ENCODE peak calls at places on chromosomes 3 and 15, in five cellular contexts. C is GM04504; Y is GM23248; H is astrocyte of the spinal cord; T is stimulated activated CD8-positive, alpha-beta memory T cell treated with anti-CD3 and anti-CD28 coated beads, Interleukin-7, amount 100 ng/mL, for 24 hours. V is an unnamed sample.

GRCh38 chr3:30321065-30321464 is 285.3 kb upstream of the TGFBR2 start:
- DNase-seq in Y (no peak), T (no peak), H (no peak), C (no peak), V (no peak)

GRCh38 chr3:169913270-169913780 is 2.0 kb downstream of the SAMD7 start:
- DNase-seq in H (no peak), Y (no peak), T (no peak), C (no peak), V (no peak)

GRCh38 chr3:53159415-53160135 is 1.4 kb upstream of the PRKCD start:
- DNase-seq in H (no peak), C (no peak), T (no peak), Y (no peak), V (no peak)

GRCh38 chr3:165459111-165459510 is 262.9 kb upstream of the SLITRK3 start:
- DNase-seq in H (no peak), T (no peak), C (no peak), Y (no peak), V (no peak)

GRCh38 chr15:98723195-98723594 is 74.9 kb downstream of the IGF1R start:
- DNase-seq in H (no peak), Y (no peak), C (no peak), T (no peak), V (no peak)

GRCh38 chr15:26739791-26740190 is 33.1 kb downstream of the GABRB3 start:
- DNase-seq in Y (no peak), T (no peak), C (no peak), H (no peak), V (no peak)

GRCh38 chr15:48929611-48930170 is 34.0 kb downstream of the SHC4 start:
- DNase-seq in Y (no peak), T (no peak), C (no peak), H (no peak), V (no peak)

GRCh38 chr15:93037341-93038063 is 51.5 kb downstream of the RGMA start:
- DNase-seq in T (no peak), H (peak), C (peak), Y (peak), V (peak)

GRCh38 chr3:126349611-126350501 is 7.4 kb downstream of the KLF15 start:
- DNase-seq in H (no peak), Y (no peak), T (no peak), C (no peak), V (no peak)

GRCh38 chr15:65641723-65642475 is 20.2 kb downstream of the SLC24A1 start:
- DNase-seq in T (no peak), C (no peak), Y (no peak), H (no peak), V (no peak)

V was measured in skeletal muscle cell.